ENCODE peak calls at places on chromosomes 12 and 14, in six cellular contexts. One of them, this sample, is unnamed.

GRCh38 chr12:1453801-1454200 is 140.6 kb downstream of the FBXL14 start:
- DNase-seq in left lung: no peak
- DNase-seq in PC-3: no peak
- DNase-seq in kidney: no peak
- DNase-seq in CD8-positive, alpha-beta T cell: no peak
- DNase-seq in sigmoid colon: no peak
- DNase-seq in this sample: no peak

GRCh38 chr12:2008677-2009076 is 4.4 kb upstream of the DCP1B start:
- DNase-seq in PC-3: no peak
- DNase-seq in CD8-positive, alpha-beta T cell: no peak
- DNase-seq in left lung: no peak
- DNase-seq in sigmoid colon: no peak
- DNase-seq in kidney: no peak
- DNase-seq in this sample: no peak

GRCh38 chr14:91149462-91149861 is 35.6 kb downstream of the DGLUCY start:
- DNase-seq in kidney: no peak
- DNase-seq in left lung: no peak
- DNase-seq in PC-3: peak; percentile 100
- DNase-seq in CD8-positive, alpha-beta T cell: no peak
- DNase-seq in sigmoid colon: peak; percentile 86
- DNase-seq in this sample: no peak

GRCh38 chr14:79281244-79282199 is 929.8 kb downstream of the DIO2 start:
- DNase-seq in kidney: no peak
- DNase-seq in left lung: no peak
- DNase-seq in CD8-positive, alpha-beta T cell: no peak
- DNase-seq in sigmoid colon: no peak
- DNase-seq in PC-3: no peak
- DNase-seq in this sample: no peak

GRCh38 chr12:117236456-117237001 is 46.3 kb upstream of the FBXO21 start:
- DNase-seq in left lung: peak; percentile 93
- DNase-seq in kidney: peak; percentile 90
- DNase-seq in PC-3: peak; percentile 89
- DNase-seq in sigmoid colon: peak; percentile 75
- DNase-seq in CD8-positive, alpha-beta T cell: peak; percentile 79
- DNase-seq in this sample: peak; percentile 88

GRCh38 chr12:132899033-132899432 is 11.6 kb upstream of the CHFR start:
- DNase-seq in PC-3: peak; percentile 28
- DNase-seq in left lung: no peak
- DNase-seq in kidney: no peak
- DNase-seq in sigmoid colon: no peak
- DNase-seq in CD8-positive, alpha-beta T cell: no peak
- DNase-seq in this sample: no peak

GRCh38 chr14:91143862-91144261 is 30.0 kb downstream of the DGLUCY start:
- DNase-seq in left lung: no peak
- DNase-seq in kidney: peak; percentile 76
- DNase-seq in PC-3: no peak
- DNase-seq in sigmoid colon: no peak
- DNase-seq in CD8-positive, alpha-beta T cell: no peak
- DNase-seq in this sample: peak; percentile 40

GRCh38 chr12:642633-643477 is 20.4 kb downstream of the NINJ2 start:
- DNase-seq in sigmoid colon: peak; percentile 87
- DNase-seq in kidney: peak; percentile 94
- DNase-seq in CD8-positive, alpha-beta T cell: peak; percentile 69
- DNase-seq in PC-3: no peak
- DNase-seq in left lung: peak; percentile 96
- DNase-seq in this sample: peak; percentile 97

GRCh38 chr14:85867450-85867849 is 337.5 kb downstream of the FLRT2 start:
- DNase-seq in sigmoid colon: no peak
- DNase-seq in kidney: no peak
- DNase-seq in PC-3: peak; percentile 28
- DNase-seq in CD8-positive, alpha-beta T cell: no peak
- DNase-seq in left lung: no peak
- DNase-seq in this sample: no peak

GRCh38 chr14:96792581-96792980 is 4.6 kb upstream of the VRK1 start:
- DNase-seq in CD8-positive, alpha-beta T cell: no peak
- DNase-seq in PC-3: no peak
- DNase-seq in kidney: no peak
- DNase-seq in left lung: no peak
- DNase-seq in sigmoid colon: no peak
- DNase-seq in this sample: no peak

GRCh38 chr12:116919247-116919671 is 8.5 kb downstream of the FBXW8 start:
- DNase-seq in kidney: no peak
- DNase-seq in left lung: no peak
- DNase-seq in sigmoid colon: no peak
- DNase-seq in CD8-positive, alpha-beta T cell: no peak
- DNase-seq in PC-3: no peak
- DNase-seq in this sample: no peak

GRCh38 chr14:26606729-26607128 is 8.9 kb upstream of the NOVA1 start:
- DNase-seq in PC-3: no peak
- DNase-seq in sigmoid colon: no peak
- DNase-seq in kidney: no peak
- DNase-seq in left lung: no peak
- DNase-seq in CD8-positive, alpha-beta T cell: no peak
- DNase-seq in this sample: no peak

GRCh38 chr12:124592050-124592449 is 24.6 kb upstream of the NCOR2 start:
- DNase-seq in left lung: no peak
- DNase-seq in kidney: peak; percentile 55
- DNase-seq in PC-3: peak; percentile 82
- DNase-seq in CD8-positive, alpha-beta T cell: no peak
- DNase-seq in sigmoid colon: no peak
- DNase-seq in this sample: no peak

GRCh38 chr12:62910549-62911169 is 24.3 kb downstream of the PPM1H start:
- DNase-seq in kidney: no peak
- DNase-seq in PC-3: no peak
- DNase-seq in left lung: no peak
- DNase-seq in CD8-positive, alpha-beta T cell: no peak
- DNase-seq in sigmoid colon: no peak
- DNase-seq in this sample: no peak

GRCh38 chr12:120529641-120530314 is 820 bp upstream of the COQ5 start:
- DNase-seq in kidney: no peak
- DNase-seq in PC-3: peak; percentile 71
- DNase-seq in left lung: no peak
- DNase-seq in sigmoid colon: no peak
- DNase-seq in CD8-positive, alpha-beta T cell: no peak
- DNase-seq in this sample: no peak

GRCh38 chr12:64175254-64175945 is 46.7 kb downstream of the KICS2 start:
- DNase-seq in sigmoid colon: no peak
- DNase-seq in kidney: no peak
- DNase-seq in CD8-positive, alpha-beta T cell: no peak
- DNase-seq in left lung: no peak
- DNase-seq in PC-3: no peak
- DNase-seq in this sample: no peak

GRCh38 chr14:100896369-100897060 is 7.0 kb downstream of the RTL1 start:
- DNase-seq in sigmoid colon: peak; percentile 45
- DNase-seq in PC-3: no peak
- DNase-seq in CD8-positive, alpha-beta T cell: no peak
- DNase-seq in kidney: no peak
- DNase-seq in left lung: no peak
- DNase-seq in this sample: peak; percentile 62

GRCh38 chr14:33636715-33637114 is 314.2 kb downstream of the EGLN3 start:
- DNase-seq in left lung: no peak
- DNase-seq in CD8-positive, alpha-beta T cell: no peak
- DNase-seq in PC-3: no peak
- DNase-seq in kidney: no peak
- DNase-seq in sigmoid colon: no peak
- DNase-seq in this sample: no peak

GRCh38 chr14:66405158-66405557 is 81.0 kb upstream of the CCDC196 start:
- DNase-seq in left lung: no peak
- DNase-seq in PC-3: peak; percentile 12
- DNase-seq in CD8-positive, alpha-beta T cell: no peak
- DNase-seq in sigmoid colon: no peak
- DNase-seq in kidney: no peak
- DNase-seq in this sample: no peak

GRCh38 chr14:54730156-54730961 is 163.4 kb downstream of the SAMD4A start:
- DNase-seq in kidney: no peak
- DNase-seq in CD8-positive, alpha-beta T cell: no peak
- DNase-seq in sigmoid colon: no peak
- DNase-seq in PC-3: peak; percentile 76
- DNase-seq in left lung: no peak
- DNase-seq in this sample: no peak

GRCh38 chr14:94379291-94380224 is 8.8 kb downstream of the SERPINA1 start:
- DNase-seq in sigmoid colon: peak; percentile 34
- DNase-seq in left lung: no peak
- DNase-seq in kidney: no peak
- DNase-seq in PC-3: no peak
- DNase-seq in CD8-positive, alpha-beta T cell: no peak
- DNase-seq in this sample: no peak

GRCh38 chr14:67641902-67642749 is 22.4 kb downstream of the ARG2 start:
- DNase-seq in PC-3: no peak
- DNase-seq in sigmoid colon: no peak
- DNase-seq in CD8-positive, alpha-beta T cell: no peak
- DNase-seq in kidney: no peak
- DNase-seq in left lung: no peak
- DNase-seq in this sample: no peak

GRCh38 chr12:13114251-13115052 is 11.0 kb upstream of the GSG1 start:
- DNase-seq in left lung: no peak
- DNase-seq in PC-3: no peak
- DNase-seq in sigmoid colon: no peak
- DNase-seq in CD8-positive, alpha-beta T cell: no peak
- DNase-seq in kidney: no peak
- DNase-seq in this sample: no peak

GRCh38 chr12:87406926-87407325 is 622.3 kb downstream of the C12orf50 start:
- DNase-seq in left lung: no peak
- DNase-seq in kidney: no peak
- DNase-seq in sigmoid colon: no peak
- DNase-seq in PC-3: no peak
- DNase-seq in CD8-positive, alpha-beta T cell: no peak
- DNase-seq in this sample: no peak

GRCh38 chr12:22518067-22518719 is 26.1 kb downstream of the C2CD5 start:
- DNase-seq in CD8-positive, alpha-beta T cell: no peak
- DNase-seq in kidney: no peak
- DNase-seq in PC-3: peak; percentile 17
- DNase-seq in left lung: no peak
- DNase-seq in sigmoid colon: no peak
- DNase-seq in this sample: no peak

GRCh38 chr14:99936056-99936455 is 129.2 kb upstream of the EVL start:
- DNase-seq in sigmoid colon: no peak
- DNase-seq in PC-3: peak; percentile 42
- DNase-seq in left lung: no peak
- DNase-seq in kidney: no peak
- DNase-seq in CD8-positive, alpha-beta T cell: no peak
- DNase-seq in this sample: no peak

GRCh38 chr14:102063808-102064429 is 22.9 kb downstream of the HSP90AA1 start:
- DNase-seq in left lung: no peak
- DNase-seq in CD8-positive, alpha-beta T cell: no peak
- DNase-seq in PC-3: no peak
- DNase-seq in sigmoid colon: no peak
- DNase-seq in kidney: no peak
- DNase-seq in this sample: peak; percentile 33
- H3K27ac ChIP-seq in left lung: no peak overlapping the region
- H3K27ac ChIP-seq in CD8-positive, alpha-beta T cell: no peak overlapping the region
- H3K27ac ChIP-seq in PC-3: peak overlapping the region; percentile 31
- H3K27ac ChIP-seq in sigmoid colon: no peak overlapping the region
- H3K27ac ChIP-seq in kidney: no peak overlapping the region
- H3K27ac ChIP-seq in this sample: no peak overlapping the region

DNA sequence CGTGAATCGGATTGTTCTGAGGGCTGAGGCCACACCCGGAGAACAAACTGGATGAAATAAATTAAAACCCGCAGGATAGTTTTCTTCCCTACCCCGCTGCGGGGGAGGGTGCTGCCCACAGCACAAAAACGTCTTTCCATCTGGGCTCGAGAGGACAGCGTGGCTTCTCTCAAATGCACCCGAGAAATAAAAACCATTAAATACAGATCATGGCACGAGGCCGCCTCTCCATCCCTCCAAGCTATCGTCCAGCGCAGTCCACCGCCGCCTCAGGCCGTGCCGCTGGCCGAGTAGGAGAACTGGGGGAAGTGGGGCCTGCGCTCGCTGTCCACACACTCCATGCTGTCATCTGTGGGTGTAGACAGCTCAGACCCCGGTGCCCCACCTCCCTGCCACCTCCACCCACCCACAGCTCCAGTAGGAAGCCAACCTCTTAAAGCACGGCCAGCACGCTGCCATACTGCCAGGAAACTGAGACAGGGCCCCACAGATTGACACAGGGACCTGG is 17.2 kb downstream of the SIVA1 start:
- DNase-seq in kidney: no peak
- DNase-seq in CD8-positive, alpha-beta T cell: no peak
- DNase-seq in sigmoid colon: no peak
- DNase-seq in PC-3: no peak
- DNase-seq in left lung: peak; percentile 78
- DNase-seq in this sample: no peak
- H3K36me3 ChIP-seq in kidney: no peaks in the 10 kb centered on the region
- H3K36me3 ChIP-seq in CD8-positive, alpha-beta T cell: peaks cover 4% of the 10 kb centered on the region
- H3K36me3 ChIP-seq in sigmoid colon: peaks cover 51% of the 10 kb centered on the region
- H3K36me3 ChIP-seq in PC-3: peaks cover 27% of the 10 kb centered on the region
- H3K36me3 ChIP-seq in left lung: no peaks in the 10 kb centered on the region
- H3K36me3 ChIP-seq in this sample: peaks cover 59% of the 10 kb centered on the region

GRCh38 chr14:76760331-76761197 is 704 bp upstream of the VASH1 start:
- DNase-seq in left lung: no peak
- DNase-seq in CD8-positive, alpha-beta T cell: no peak
- DNase-seq in sigmoid colon: no peak
- DNase-seq in kidney: peak; percentile 68
- DNase-seq in PC-3: no peak
- DNase-seq in this sample: peak; percentile 70
- H3K27ac ChIP-seq in left lung: peak overlapping the region; percentile 80
- H3K27ac ChIP-seq in CD8-positive, alpha-beta T cell: no peak overlapping the region
- H3K27ac ChIP-seq in sigmoid colon: peak overlapping the region; percentile 78
- H3K27ac ChIP-seq in kidney: no peak overlapping the region
- H3K27ac ChIP-seq in PC-3: no peak overlapping the region
- H3K27ac ChIP-seq in this sample: peak overlapping the region; percentile 88

DNA sequence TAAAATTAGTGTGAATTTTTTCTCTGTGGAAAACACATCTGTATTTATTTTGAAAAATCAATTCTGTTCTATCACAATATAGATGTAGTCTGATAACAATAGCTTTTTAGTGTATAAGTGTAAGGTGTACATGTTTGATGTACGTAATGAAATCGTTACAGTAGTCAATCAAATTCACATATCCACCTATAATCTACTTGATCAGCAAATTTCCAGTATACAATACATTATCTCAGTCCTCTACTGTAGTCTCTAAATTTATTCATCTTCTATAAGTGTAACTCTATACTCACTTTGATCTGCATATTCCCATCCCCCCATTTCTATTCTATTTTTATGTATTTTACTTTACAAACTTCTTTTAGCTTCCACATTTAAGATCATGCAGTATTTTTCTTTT is 13.0 kb downstream of the PLEKHA5 start:
- DNase-seq in kidney: no peak
- DNase-seq in sigmoid colon: no peak
- DNase-seq in CD8-positive, alpha-beta T cell: no peak
- DNase-seq in left lung: no peak
- DNase-seq in PC-3: no peak
- DNase-seq in this sample: no peak
- H3K36me3 ChIP-seq in kidney: no peaks in the 10 kb centered on the region
- H3K36me3 ChIP-seq in sigmoid colon: peaks cover 5% of the 10 kb centered on the region
- H3K36me3 ChIP-seq in CD8-positive, alpha-beta T cell: no peaks in the 10 kb centered on the region
- H3K36me3 ChIP-seq in left lung: no peaks in the 10 kb centered on the region
- H3K36me3 ChIP-seq in PC-3: peaks cover 2% of the 10 kb centered on the region
- H3K36me3 ChIP-seq in this sample: no peaks in the 10 kb centered on the region

GRCh38 chr14:50037837-50038236 is 78.5 kb downstream of the VCPKMT start:
- DNase-seq in CD8-positive, alpha-beta T cell: no peak
- DNase-seq in kidney: no peak
- DNase-seq in PC-3: no peak
- DNase-seq in left lung: no peak
- DNase-seq in sigmoid colon: no peak
- DNase-seq in this sample: no peak
- H3K27ac ChIP-seq in CD8-positive, alpha-beta T cell: no peak overlapping the region
- H3K27ac ChIP-seq in kidney: no peak overlapping the region
- H3K27ac ChIP-seq in PC-3: peak overlapping the region; percentile 90
- H3K27ac ChIP-seq in left lung: no peak overlapping the region
- H3K27ac ChIP-seq in sigmoid colon: peak overlapping the region; percentile 79
- H3K27ac ChIP-seq in this sample: peak overlapping the region; percentile 87